ENCODE peak calls at places on chromosomes 11 and 22, in six cellular contexts. E is H1, M is gastrocnemius medialis, W is left lung, S is hepatocyte, Y is pancreas. I is an unnamed sample. For H3K27me3 and H3K4me1, the result is how much of the 10 kb centered on the place peaks cover.

GRCh38 chr11:2208691-2209369 is 37.2 kb upstream of the TH start:
- DNase-seq in E (peak), M (no peak), W (peak), S (no peak), Y (peak), I (peak)

GRCh38 chr11:119175493-119176077 is 7.1 kb downstream of the NLRX1 start:
- DNase-seq in E (no peak), M (no peak), W (peak), S (no peak), Y (no peak), I (no peak)

GRCh38 chr11:116166788-116167465 is 605.9 kb downstream of the BUD13 start:
- DNase-seq in E (peak), M (no peak), W (no peak), S (no peak), Y (no peak), I (no peak)

GRCh38 chr11:2968501-2968900 is 23.6 kb downstream of the NAP1L4 start:
- DNase-seq in E (no peak), M (no peak), W (no peak), S (no peak), Y (no peak), I (no peak)

GRCh38 chr22:42562282-42562681 is 8.5 kb downstream of the SERHL2 start:
- DNase-seq in E (no peak), M (no peak), W (no peak), S (no peak), Y (no peak), I (no peak)

GRCh38 chr11:3434976-3435375 is 56.0 kb upstream of the ZNF195 start:
- DNase-seq in E (no peak), M (no peak), W (no peak), S (no peak), Y (no peak), I (no peak)

GRCh38 chr11:129279326-129280026 is 87.4 kb upstream of the ARHGAP32 start:
- DNase-seq in E (peak), M (peak), W (peak), S (peak), Y (peak), I (peak)

GRCh38 chr11:110096369-110096976 is 3.3 kb downstream of the ZC3H12C start:
- DNase-seq in E (no peak), M (no peak), W (no peak), S (no peak), Y (no peak), I (peak)

GRCh38 chr11:27282806-27283205 is 80.2 kb downstream of the CCDC34 start:
- DNase-seq in E (no peak), M (no peak), W (no peak), S (no peak), Y (no peak), I (no peak)

GRCh38 chr11:116500833-116501622 is 271.8 kb downstream of the BUD13 start:
- DNase-seq in E (no peak), M (no peak), W (no peak), S (no peak), Y (no peak), I (no peak)

GRCh38 chr11:66868726-66869291 is 11.9 kb downstream of the LRFN4 start:
- DNase-seq in E (peak), M (no peak), W (peak), S (peak), Y (peak), I (peak)

GRCh38 chr11:29962243-29962642 is 54.6 kb downstream of the KCNA4 start:
- DNase-seq in E (peak), M (no peak), W (no peak), S (peak), Y (no peak), I (no peak)

GRCh38 chr11:72607101-72607468 is 67.1 kb downstream of the PDE2A start:
- DNase-seq in E (no peak), M (no peak), W (no peak), S (no peak), Y (no peak), I (no peak)

GRCh38 chr11:45237666-45238348 is 48.3 kb downstream of the SYT13 start:
- DNase-seq in E (no peak), M (no peak), W (no peak), S (no peak), Y (no peak), I (no peak)

GRCh38 chr22:49760630-49761571 is 66.8 kb downstream of the BRD1 start:
- DNase-seq in E (no peak), M (no peak), W (peak), S (no peak), Y (no peak), I (no peak)

GRCh38 chr11:50155508-50155907 is 122.8 kb downstream of the OR4C45 start:
- DNase-seq in E (no peak), M (no peak), W (no peak), S (no peak), Y (no peak), I (no peak)

GRCh38 chr22:29873943-29874342 is 9.0 kb upstream of the MTMR3 start:
- DNase-seq in E (no peak), M (no peak), W (no peak), S (no peak), Y (no peak), I (no peak)

GRCh38 chr22:19686946-19687345 is 27.4 kb upstream of the SEPTIN5 start:
- DNase-seq in E (no peak), M (no peak), W (no peak), S (no peak), Y (no peak), I (no peak)

GRCh38 chr11:67649634-67650540 is 643 bp downstream of the ACY3 start:
- DNase-seq in E (peak), M (no peak), W (peak), S (no peak), Y (no peak), I (no peak)

GRCh38 chr22:22390989-22391388 is 117.6 kb downstream of the ZNF280B start:
- DNase-seq in E (no peak), M (no peak), W (no peak), S (no peak), Y (no peak), I (no peak)
- H3K27me3 ChIP-seq in E (half or more), M (under half), W (under half), S (under half), Y (under half), I (under half)

DNA sequence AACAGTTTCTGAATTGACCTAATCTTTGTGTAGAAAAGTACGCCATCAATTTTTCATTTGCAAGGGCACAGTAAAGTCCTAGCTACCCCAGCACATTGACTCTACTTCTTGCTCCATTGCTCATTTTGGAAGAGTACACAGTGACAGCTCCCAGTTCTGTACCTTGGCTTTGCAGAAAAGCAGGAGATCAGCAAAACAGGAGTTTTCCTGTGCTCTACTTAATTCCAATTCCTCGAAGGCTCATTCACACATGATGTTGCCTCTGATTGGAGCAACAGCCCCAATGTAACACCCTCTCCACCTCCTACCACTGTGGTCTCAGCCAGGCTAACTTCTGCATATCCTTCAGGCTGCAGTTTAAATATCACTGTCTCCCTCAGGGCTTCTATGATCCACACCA is 118.7 kb downstream of the PAX6 start:
- DNase-seq in E (no peak), M (no peak), W (no peak), S (no peak), Y (no peak), I (no peak)
- H3K4me1 ChIP-seq in E (under half), M (under half), W (under half), S (under half), Y (under half), I (under half)

DNA sequence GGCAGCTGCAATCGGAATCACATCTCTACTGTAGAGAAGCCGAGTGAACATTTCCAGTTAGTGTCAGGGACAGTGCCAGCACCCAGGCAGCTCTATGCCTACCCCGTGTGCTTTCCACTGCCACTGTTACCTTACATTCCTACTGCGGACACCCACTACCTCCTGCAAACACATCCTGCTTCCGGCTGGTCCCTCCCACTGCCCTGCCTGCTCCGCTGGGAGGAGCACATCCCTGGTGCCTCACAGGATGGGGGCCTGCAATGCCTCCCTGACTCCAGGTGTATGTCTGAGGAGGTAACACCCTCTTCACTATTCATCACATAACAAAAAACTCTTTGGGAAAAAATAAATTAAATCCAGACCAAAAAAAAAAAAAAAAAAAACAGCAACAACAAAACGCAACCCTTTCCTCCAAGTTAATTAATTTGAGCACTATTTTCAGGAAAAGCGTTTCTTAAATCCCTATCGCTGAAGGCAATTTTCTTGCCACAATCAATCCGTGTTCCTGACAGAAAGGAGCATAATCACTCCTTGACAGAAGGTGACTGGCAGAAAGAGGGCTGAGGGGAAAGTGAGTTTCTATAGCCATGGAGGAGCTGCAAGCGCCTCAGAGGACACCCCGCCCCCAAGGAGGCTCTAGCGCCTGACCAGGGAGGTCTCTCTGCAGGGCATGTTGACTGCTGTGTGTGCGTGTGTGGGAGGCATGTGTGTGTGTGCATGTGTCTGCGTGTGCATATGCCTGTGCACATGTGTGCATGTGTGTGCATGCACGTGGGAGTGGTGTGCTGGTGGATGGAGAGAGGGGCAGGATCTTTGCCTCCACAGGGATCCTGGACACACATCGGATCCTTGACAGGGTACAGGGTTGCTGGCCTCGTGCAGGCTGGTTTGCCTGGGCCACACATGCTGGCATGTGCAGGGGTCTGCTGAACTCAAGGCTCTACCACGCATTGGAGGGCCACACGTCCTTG is 134.8 kb upstream of the NTM start:
- DNase-seq in E (no peak), M (no peak), W (no peak), S (no peak), Y (no peak), I (no peak)
- H3K27me3 ChIP-seq in E (under half), M (under half), W (under half), S (under half), Y (under half), I (under half)

GRCh38 chr22:46105494-46106278 is 44.6 kb upstream of the PPARA start:
- DNase-seq in E (no peak), M (peak), W (no peak), S (peak), Y (peak), I (no peak)

GRCh38 chr22:46103664-46104063 is 46.7 kb upstream of the PPARA start:
- DNase-seq in E (no peak), M (no peak), W (no peak), S (no peak), Y (no peak), I (no peak)

GRCh38 chr22:46104881-46105493 is 45.3 kb upstream of the PPARA start:
- DNase-seq in E (no peak), M (peak), W (no peak), S (no peak), Y (no peak), I (no peak)

GRCh38 chr22:46103181-46103580 is 47.1 kb upstream of the PPARA start:
- DNase-seq in E (no peak), M (no peak), W (no peak), S (no peak), Y (no peak), I (no peak)

DNA sequence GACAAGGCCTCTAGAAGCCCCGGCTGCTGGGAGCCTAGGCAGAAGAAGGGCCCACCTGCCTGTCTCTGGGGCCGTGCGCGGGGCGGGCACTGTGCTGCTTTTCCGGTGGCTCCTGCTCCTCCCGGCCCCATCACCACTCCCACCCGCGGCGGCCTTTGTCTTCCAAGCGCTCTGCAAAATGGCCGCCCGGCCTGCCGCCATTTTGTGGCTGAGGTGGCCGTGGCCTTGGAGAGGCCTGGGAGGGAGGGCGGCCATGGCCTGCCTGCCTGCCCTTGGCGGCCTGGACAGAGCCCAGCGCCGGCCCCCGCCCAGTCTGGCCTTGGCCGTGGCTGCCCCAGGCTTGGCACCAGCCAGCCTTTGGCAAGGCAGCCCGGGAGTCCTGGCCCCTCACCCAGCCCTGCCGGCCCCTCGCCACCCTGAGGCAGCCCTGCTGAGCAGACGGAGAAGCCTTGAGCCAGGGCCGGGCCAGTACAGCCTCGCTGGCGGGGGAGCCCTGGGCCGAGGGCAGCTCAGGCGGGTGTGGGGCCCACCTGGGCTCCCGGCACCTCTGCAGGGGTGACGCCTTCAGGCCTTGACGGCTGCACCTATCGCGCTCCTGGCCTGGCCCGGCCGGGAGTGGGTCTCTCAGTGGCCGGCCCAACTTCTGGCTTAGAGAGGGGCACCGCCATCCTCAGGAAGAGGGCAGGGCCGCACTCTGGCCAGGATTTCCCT is 46.0 kb upstream of the PPARA start:
- DNase-seq in E (no peak), M (no peak), W (no peak), S (no peak), Y (peak), I (no peak)
- H3K4me1 ChIP-seq in E (under half), M (half or more), W (half or more), S (under half), Y (half or more), I (half or more)

GRCh38 chr11:20251496-20251895 is 91.2 kb upstream of the DBX1 start:
- DNase-seq in E (no peak), M (no peak), W (no peak), S (no peak), Y (no peak), I (no peak)
- H3K27me3 ChIP-seq in E (under half), M (under half), W (under half), S (under half), Y (under half), I (under half)

I was measured in thyroid gland.